ENCODE peak calls at places on chromosomes 12 and 14, in six cellular contexts. G is left ventricle myocardium inferior, U is HepG2, K is right atrium auricular region, I is fibroblast of lung, Y is heart left ventricle. N is an unnamed sample.

GRCh38 chr14:100317897-100318808 is 5.0 kb upstream of the SLC25A47 start:
- DNase-seq in K (peak), G (peak), U (no peak), I (peak), Y (peak), N (peak)

GRCh38 chr12:88572785-88573565 is 7.3 kb downstream of the KITLG start:
- DNase-seq in K (no peak), G (no peak), I (no peak), Y (no peak), U (no peak), N (no peak)

GRCh38 chr14:95614335-95614734 is 71.9 kb upstream of the TCL1B start:
- DNase-seq in Y (no peak), G (no peak), K (no peak), U (no peak), I (no peak), N (no peak)

GRCh38 chr14:21846227-21846885 is 172.7 kb upstream of the OR4E1 start:
- DNase-seq in G (no peak), U (peak), K (no peak), I (no peak), Y (no peak), N (no peak)

GRCh38 chr14:90986510-90986909 is 73.9 kb downstream of the RPS6KA5 start:
- DNase-seq in U (no peak), G (no peak), K (no peak), I (no peak), Y (no peak), N (no peak)

GRCh38 chr14:55698051-55698450 is 118.0 kb downstream of the KTN1 start:
- DNase-seq in K (no peak), G (no peak), U (no peak), Y (no peak), I (no peak), N (no peak)

GRCh38 chr14:99179506-99179905 is 92.5 kb downstream of the BCL11B start:
- DNase-seq in K (no peak), U (no peak), Y (no peak), G (no peak), I (no peak), N (no peak)

GRCh38 chr12:106269150-106269771 is 21.4 kb upstream of the CKAP4 start:
- DNase-seq in U (no peak), Y (no peak), I (no peak), K (no peak), G (no peak), N (no peak)

GRCh38 chr12:23950011-23950774 is 723 bp upstream of the SOX5 start:
- DNase-seq in U (peak), G (no peak), I (peak), Y (no peak), K (peak), N (no peak)

GRCh38 chr12:130739571-130739970 is 23.5 kb upstream of the RIMBP2 start:
- DNase-seq in K (no peak), I (no peak), U (no peak), Y (no peak), G (no peak), N (no peak)

GRCh38 chr14:61695695-61696527 is 598 bp downstream of the HIF1A start:
- DNase-seq in G (peak), Y (peak), U (peak), I (peak), K (peak), N (no peak)

GRCh38 chr14:51979399-51979709 is 10.0 kb upstream of the RTRAF start:
- DNase-seq in Y (no peak), I (no peak), G (no peak), K (no peak), U (no peak), N (no peak)
- TF ChIP-seq CTCF in Y (peak), I (no peak), G (peak), K (no peak), U (no peak), N (no peak)

GRCh38 chr12:51247523-51248206 is 9.0 kb downstream of the DAZAP2 start:
- DNase-seq in G (no peak), Y (no peak), I (no peak), U (no peak), K (no peak), N (no peak)

GRCh38 chr12:51242896-51243295 is 4.3 kb downstream of the DAZAP2 start:
- DNase-seq in I (no peak), G (no peak), K (no peak), U (no peak), Y (no peak), N (no peak)

GRCh38 chr12:51244269-51244668 is 5.6 kb downstream of the DAZAP2 start:
- DNase-seq in K (no peak), G (no peak), U (no peak), Y (no peak), I (peak), N (no peak)

GRCh38 chr12:51245476-51246253 is 7.0 kb downstream of the DAZAP2 start:
- DNase-seq in I (no peak), U (no peak), Y (no peak), G (no peak), K (no peak), N (no peak)

GRCh38 chr12:51246254-51246853 is 7.7 kb downstream of the DAZAP2 start:
- DNase-seq in I (peak), U (no peak), K (no peak), Y (no peak), G (no peak), N (no peak)
- TF ChIP-seq CTCF in I (no peak), U (peak), K (no peak), Y (peak), G (peak), N (no peak)

GRCh38 chr12:72610854-72611358 is 338.7 kb downstream of the TRHDE start:
- DNase-seq in I (no peak), K (no peak), Y (no peak), U (no peak), G (no peak), N (no peak)
- TF ChIP-seq CTCF in I (no peak), K (no peak), Y (no peak), U (no peak), G (no peak), N (no peak)

GRCh38 chr12:76595056-76595455 is 35.5 kb upstream of the OSBPL8 start:
- DNase-seq in U (no peak), K (no peak), Y (no peak), G (no peak), I (peak), N (no peak)
- TF ChIP-seq CTCF in U (no peak), K (no peak), Y (no peak), G (no peak), I (no peak), N (no peak)

DNA sequence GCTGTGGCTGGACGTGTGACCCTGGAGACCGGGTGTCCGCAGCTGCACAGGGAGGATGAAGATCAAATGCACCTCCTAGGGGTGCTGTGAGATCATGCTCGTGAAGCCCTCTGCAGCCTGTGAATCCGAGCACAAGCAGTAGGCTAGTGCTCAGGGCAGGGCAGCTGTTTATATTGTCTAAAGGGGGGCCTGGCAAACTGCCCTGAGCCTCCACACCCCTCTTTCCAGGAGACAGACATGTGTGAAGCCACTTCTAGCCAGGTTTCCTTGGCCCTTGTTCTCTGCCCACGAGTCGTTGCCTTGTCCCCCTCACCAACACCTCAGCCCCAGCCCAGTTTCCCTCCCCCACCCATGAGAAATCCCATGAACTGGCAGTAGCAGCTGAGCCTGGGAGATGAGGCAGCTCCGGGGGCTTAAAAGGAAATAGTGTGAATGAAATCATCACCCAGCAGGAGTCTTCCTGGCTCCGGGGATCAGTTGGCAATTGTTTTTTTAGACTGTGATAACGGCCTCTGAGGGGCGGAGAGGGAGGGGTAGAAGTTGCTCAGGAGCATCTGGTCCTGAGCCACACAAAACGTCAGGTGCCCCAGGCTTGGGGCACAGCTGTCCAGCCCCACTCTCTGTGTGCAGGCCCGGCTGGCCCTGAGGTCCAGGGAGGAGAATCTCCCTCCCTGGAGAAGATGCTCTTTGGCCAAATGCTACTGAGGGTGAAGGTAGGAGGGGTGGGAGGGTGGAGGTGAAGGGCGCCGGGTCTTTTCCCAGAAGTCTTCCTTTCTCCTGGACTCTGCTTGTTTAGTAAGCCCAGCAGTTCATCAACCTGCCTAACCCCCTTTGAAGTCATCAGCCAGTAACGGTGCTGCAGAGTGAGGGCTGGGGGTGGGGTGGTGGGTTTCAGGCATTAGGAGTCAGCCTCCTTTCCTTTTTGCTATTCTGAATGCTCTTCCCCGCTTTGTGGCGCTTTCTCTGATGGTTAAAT is 4.0 kb downstream of the FGF6 start:
- DNase-seq in G (no peak), K (no peak), U (no peak), Y (no peak), I (no peak), N (no peak)
- TF ChIP-seq CTCF in G (no peak), K (no peak), U (peak), Y (peak), I (no peak), N (no peak)

DNA sequence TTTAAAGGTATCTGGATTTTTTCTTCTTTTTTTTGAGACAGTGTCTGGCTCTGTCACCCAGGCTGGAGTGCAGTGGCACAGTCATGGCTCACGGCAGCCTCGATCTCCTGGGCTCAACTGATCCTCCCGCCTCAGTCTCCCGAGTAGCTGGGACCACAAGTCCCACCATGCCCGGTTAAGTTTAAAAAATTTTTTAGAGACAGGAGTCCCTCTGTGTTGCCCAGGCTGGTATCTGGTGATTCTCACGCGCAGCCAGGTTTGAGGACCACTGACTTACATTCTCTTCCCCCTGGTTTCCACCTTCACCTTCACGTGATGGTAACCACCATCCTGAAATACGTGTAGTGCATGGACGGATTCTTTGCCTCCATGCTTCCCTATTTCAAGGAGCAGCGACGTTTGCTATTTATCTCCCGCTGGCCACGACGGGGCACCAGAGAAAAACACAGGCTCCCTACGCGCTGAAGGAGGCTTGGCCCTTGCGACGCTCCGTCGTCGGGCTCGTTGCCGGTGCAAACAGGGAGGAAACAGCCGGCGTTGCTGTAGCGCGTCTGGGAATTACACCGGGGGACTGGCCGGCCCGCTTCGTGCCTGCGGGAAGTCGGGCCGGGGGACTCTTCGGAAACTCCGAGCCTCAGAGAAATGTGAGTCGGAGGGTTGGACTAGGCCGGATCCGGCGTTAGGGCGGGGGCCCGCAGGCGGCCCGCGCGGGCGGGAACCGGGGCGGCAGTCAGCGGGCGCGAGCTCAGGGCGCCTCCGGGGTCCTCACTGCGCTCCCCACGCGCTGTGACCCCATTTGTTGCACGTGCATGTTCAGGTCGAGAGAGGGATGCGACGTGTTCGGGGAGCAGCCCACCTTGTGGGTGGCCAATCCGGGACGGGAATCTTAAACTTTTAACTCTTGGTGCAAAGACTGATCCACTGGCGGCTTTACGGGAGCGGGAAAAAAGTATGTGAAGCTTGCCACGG is at the start of gene TCHP:
- DNase-seq in K (peak), G (peak), I (peak), Y (peak), U (peak), N (peak)
- TF ChIP-seq CTCF in K (no peak), G (peak), I (peak), Y (peak), U (peak), N (peak)